ENCODE peak calls at places on chromosomes 7 and 10, in eight cellular contexts. One of them, this sample, is unnamed.
A peak's percentile ranks its signal among the peaks of the same experiment; 100 is the strongest.

GRCh38 chr7:154693646-154694045 is 309.3 kb downstream of the PAXIP1 start:
- DNase-seq in posterior cingulate gyrus: no peak
- DNase-seq in D721Med: no peak
- DNase-seq in kidney tubule cell: no peak
- DNase-seq in mucosa of gallbladder: no peak
- DNase-seq in T-helper 17 cell: no peak
- DNase-seq in substantia nigra: no peak
- DNase-seq in neural progenitor cell: no peak
- DNase-seq in this sample: no peak

GRCh38 chr10:132368881-132369635 is 27.9 kb upstream of the PWWP2B start:
- DNase-seq in posterior cingulate gyrus: no peak
- DNase-seq in D721Med: no peak
- DNase-seq in kidney tubule cell: peak; percentile 16
- DNase-seq in mucosa of gallbladder: no peak
- DNase-seq in T-helper 17 cell: no peak
- DNase-seq in substantia nigra: no peak
- DNase-seq in neural progenitor cell: no peak
- DNase-seq in this sample: peak; percentile 9

GRCh38 chr10:48455055-48455391 is 148.5 kb downstream of the MAPK8 start:
- DNase-seq in posterior cingulate gyrus: no peak
- DNase-seq in D721Med: no peak
- DNase-seq in kidney tubule cell: no peak
- DNase-seq in mucosa of gallbladder: no peak
- DNase-seq in T-helper 17 cell: no peak
- DNase-seq in substantia nigra: no peak
- DNase-seq in neural progenitor cell: no peak
- DNase-seq in this sample: no peak

GRCh38 chr7:17292858-17293257 is 5.6 kb upstream of the AHR start:
- DNase-seq in posterior cingulate gyrus: no peak
- DNase-seq in D721Med: no peak
- DNase-seq in kidney tubule cell: no peak
- DNase-seq in mucosa of gallbladder: no peak
- DNase-seq in T-helper 17 cell: no peak
- DNase-seq in substantia nigra: no peak
- DNase-seq in neural progenitor cell: no peak
- DNase-seq in this sample: no peak

GRCh38 chr10:70348228-70348850 is 34.1 kb downstream of the LRRC20 start:
- DNase-seq in posterior cingulate gyrus: no peak
- DNase-seq in D721Med: no peak
- DNase-seq in kidney tubule cell: peak; percentile 33
- DNase-seq in mucosa of gallbladder: no peak
- DNase-seq in T-helper 17 cell: no peak
- DNase-seq in substantia nigra: no peak
- DNase-seq in neural progenitor cell: peak; percentile 56
- DNase-seq in this sample: peak; percentile 47

GRCh38 chr7:1512781-1513656 is 8.8 kb upstream of the INTS1 start:
- DNase-seq in posterior cingulate gyrus: peak; percentile 82
- DNase-seq in D721Med: no peak
- DNase-seq in kidney tubule cell: peak; percentile 86
- DNase-seq in mucosa of gallbladder: peak; percentile 44
- DNase-seq in T-helper 17 cell: peak; percentile 34
- DNase-seq in substantia nigra: no peak
- DNase-seq in neural progenitor cell: no peak
- DNase-seq in this sample: peak; percentile 87

GRCh38 chr10:95214369-95214768 is 20.3 kb downstream of the ACSM6 start:
- DNase-seq in posterior cingulate gyrus: no peak
- DNase-seq in D721Med: no peak
- DNase-seq in kidney tubule cell: peak; percentile 62
- DNase-seq in mucosa of gallbladder: no peak
- DNase-seq in T-helper 17 cell: no peak
- DNase-seq in substantia nigra: no peak
- DNase-seq in neural progenitor cell: no peak
- DNase-seq in this sample: no peak

GRCh38 chr7:5296627-5297226 is 14.0 kb downstream of the SLC29A4 start:
- DNase-seq in posterior cingulate gyrus: peak; percentile 41
- DNase-seq in D721Med: no peak
- DNase-seq in kidney tubule cell: no peak
- DNase-seq in mucosa of gallbladder: no peak
- DNase-seq in T-helper 17 cell: peak; percentile 79
- DNase-seq in substantia nigra: no peak
- DNase-seq in neural progenitor cell: peak; percentile 95
- DNase-seq in this sample: peak; percentile 55

GRCh38 chr7:84783161-84783803 is 403.6 kb downstream of the SEMA3D start:
- DNase-seq in posterior cingulate gyrus: no peak
- DNase-seq in D721Med: no peak
- DNase-seq in kidney tubule cell: no peak
- DNase-seq in mucosa of gallbladder: no peak
- DNase-seq in T-helper 17 cell: no peak
- DNase-seq in substantia nigra: no peak
- DNase-seq in neural progenitor cell: no peak
- DNase-seq in this sample: peak; percentile 31

GRCh38 chr10:55629792-55630490 is 731.1 kb downstream of the ZWINT start:
- DNase-seq in posterior cingulate gyrus: peak; percentile 31
- DNase-seq in D721Med: no peak
- DNase-seq in kidney tubule cell: peak; percentile 69
- DNase-seq in mucosa of gallbladder: no peak
- DNase-seq in T-helper 17 cell: no peak
- DNase-seq in substantia nigra: no peak
- DNase-seq in neural progenitor cell: peak; percentile 75
- DNase-seq in this sample: peak; percentile 45

GRCh38 chr10:44947356-44948152 is 12.0 kb upstream of the RASSF4 start:
- DNase-seq in posterior cingulate gyrus: no peak
- DNase-seq in D721Med: no peak
- DNase-seq in kidney tubule cell: peak; percentile 96
- DNase-seq in mucosa of gallbladder: no peak
- DNase-seq in T-helper 17 cell: no peak
- DNase-seq in substantia nigra: no peak
- DNase-seq in neural progenitor cell: no peak
- DNase-seq in this sample: peak; percentile 45

GRCh38 chr7:132258231-132258630 is 318.0 kb downstream of the PLXNA4 start:
- DNase-seq in posterior cingulate gyrus: no peak
- DNase-seq in D721Med: no peak
- DNase-seq in kidney tubule cell: no peak
- DNase-seq in mucosa of gallbladder: no peak
- DNase-seq in T-helper 17 cell: no peak
- DNase-seq in substantia nigra: no peak
- DNase-seq in neural progenitor cell: no peak
- DNase-seq in this sample: no peak

GRCh38 chr7:80881361-80881760 is 37.5 kb downstream of the SEMA3C start:
- DNase-seq in posterior cingulate gyrus: no peak
- DNase-seq in D721Med: no peak
- DNase-seq in kidney tubule cell: no peak
- DNase-seq in mucosa of gallbladder: no peak
- DNase-seq in T-helper 17 cell: no peak
- DNase-seq in substantia nigra: no peak
- DNase-seq in neural progenitor cell: no peak
- DNase-seq in this sample: no peak

GRCh38 chr7:98795741-98796493 is 73.9 kb downstream of the TMEM130 start:
- DNase-seq in posterior cingulate gyrus: no peak
- DNase-seq in D721Med: no peak
- DNase-seq in kidney tubule cell: no peak
- DNase-seq in mucosa of gallbladder: no peak
- DNase-seq in T-helper 17 cell: no peak
- DNase-seq in substantia nigra: no peak
- DNase-seq in neural progenitor cell: no peak
- DNase-seq in this sample: no peak

GRCh38 chr10:79111846-79112614 is 43.3 kb downstream of the ZMIZ1 start:
- DNase-seq in posterior cingulate gyrus: no peak
- DNase-seq in D721Med: no peak
- DNase-seq in kidney tubule cell: no peak
- DNase-seq in mucosa of gallbladder: peak; percentile 45
- DNase-seq in T-helper 17 cell: no peak
- DNase-seq in substantia nigra: no peak
- DNase-seq in neural progenitor cell: no peak
- DNase-seq in this sample: no peak

This sample was measured in epithelial cell of esophagus.